ENCODE peak calls at places on chromosomes 2 and 18, in four cellular contexts. K, E, X and Q are unnamed samples. For H3K36me3, the result is how much of the 10 kb centered on the place peaks cover.

GRCh38 chr2:227657204-227657845 is 9.3 kb upstream of the SCYGR5 start:
- DNase-seq in K (no peak), E (no peak), X (no peak), Q (no peak)

GRCh38 chr2:127901339-127902072 is 15.8 kb upstream of the AMMECR1L start:
- DNase-seq in K (no peak), E (peak), X (peak), Q (no peak)

GRCh38 chr2:108623616-108624015 is 89.3 kb downstream of the LIMS1 start:
- DNase-seq in K (no peak), E (no peak), X (no peak), Q (no peak)

GRCh38 chr2:216492951-216493685 is 5.5 kb upstream of the RPL37A start:
- DNase-seq in K (no peak), E (peak), X (no peak), Q (no peak)

GRCh38 chr18:60895181-60895580 is 438.0 kb upstream of the CDH20 start:
- DNase-seq in K (no peak), E (no peak), X (no peak), Q (no peak)

GRCh38 chr2:205199451-205199850 is 482.9 kb upstream of the NRP2 start:
- DNase-seq in K (no peak), E (no peak), X (no peak), Q (no peak)

GRCh38 chr2:73020657-73021370 is 50.7 kb downstream of the SFXN5 start:
- DNase-seq in K (no peak), E (no peak), X (no peak), Q (no peak)

GRCh38 chr2:15733867-15734765 is 142.4 kb downstream of the DDX1 start:
- DNase-seq in K (no peak), E (no peak), X (no peak), Q (no peak)

GRCh38 chr2:55097083-55097461 is 46.8 kb upstream of the RTN4 start:
- DNase-seq in K (no peak), E (no peak), X (no peak), Q (no peak)

GRCh38 chr18:30940952-30941539 is 101.5 kb downstream of the DSC3 start:
- DNase-seq in K (no peak), E (no peak), X (no peak), Q (no peak)

GRCh38 chr2:12507295-12507694 is 209.4 kb upstream of the TRIB2 start:
- DNase-seq in K (peak), E (peak), X (no peak), Q (no peak)

GRCh38 chr18:32126538-32126937 is 34.9 kb downstream of the RNF138 start:
- DNase-seq in K (no peak), E (no peak), X (no peak), Q (no peak)

GRCh38 chr18:32122039-32122438 is 30.4 kb downstream of the RNF138 start:
- DNase-seq in K (no peak), E (no peak), X (no peak), Q (no peak)
- H3K36me3 ChIP-seq in K (under half), E (under half), X (under half), Q (half or more)

GRCh38 chr2:182980652-182981051 is 57.6 kb downstream of the NCKAP1 start:
- DNase-seq in K (no peak), E (no peak), X (no peak), Q (no peak)

GRCh38 chr2:182982934-182983333 is 55.3 kb downstream of the NCKAP1 start:
- DNase-seq in K (no peak), E (no peak), X (no peak), Q (no peak)

GRCh38 chr2:182977463-182977862 is 60.8 kb downstream of the NCKAP1 start:
- DNase-seq in K (no peak), E (no peak), X (no peak), Q (no peak)

GRCh38 chr2:182980115-182980514 is 58.1 kb downstream of the NCKAP1 start:
- DNase-seq in K (no peak), E (no peak), X (no peak), Q (no peak)
- TF ChIP-seq CTCF in K (peak), E (peak), X (peak), Q (peak)

GRCh38 chr2:134452042-134452733 is 198.3 kb downstream of the MGAT5 start:
- DNase-seq in K (no peak), E (no peak), X (no peak), Q (no peak)
- H3K36me3 ChIP-seq in K (under half), E (under half), X (under half), Q (under half)

GRCh38 chr2:25324905-25325592 is 16.7 kb downstream of the DNMT3A start:
- DNase-seq in K (no peak), E (peak), X (no peak), Q (no peak)
- TF ChIP-seq CTCF in K (no peak), E (no peak), X (no peak), Q (no peak)